ENCODE peak calls at places on chromosomes 16 and 17, in nine cellular contexts. J is neural progenitor cell; T is heart right ventricle; K is CD8-positive, alpha-beta T cell; Z is mesendoderm; H is stomach; A is aorta; V is kidney; E is astrocyte. I is an unnamed sample.

GRCh38 chr17:50056217-50056960 is 479 bp downstream of the ITGA3 start:
- DNase-seq in A (peak; percentile 88), J (peak; percentile 93), V (peak; percentile 88), T (no peak), H (peak; percentile 76), Z (peak; percentile 93), K (peak; percentile 19), E (peak; percentile 60), I (peak; percentile 70)

GRCh38 chr17:72357764-72358365 is 237.0 kb downstream of the SOX9 start:
- DNase-seq in Z (no peak), T (no peak), J (no peak), A (no peak), K (no peak), V (no peak), E (peak; percentile 45), H (no peak), I (no peak)

GRCh38 chr16:592518-593306 is 2.8 kb downstream of the RAB40C start:
- DNase-seq in Z (no peak), V (peak; percentile 85), H (peak; percentile 73), K (no peak), J (no peak), A (peak; percentile 75), E (no peak), T (no peak), I (no peak)

GRCh38 chr17:8463089-8463488 is 27.4 kb downstream of the NDEL1 start:
- DNase-seq in V (no peak), K (no peak), Z (no peak), H (no peak), T (no peak), E (no peak), A (no peak), J (no peak), I (no peak)

GRCh38 chr17:28725660-28726395 is at the start of gene TLCD1:
- DNase-seq in V (peak; percentile 95), J (peak; percentile 93), E (peak; percentile 57), K (no peak), Z (peak; percentile 93), A (peak; percentile 91), H (peak; percentile 73), T (peak; percentile 39), I (peak; percentile 89)

GRCh38 chr17:336110-337021 is 16.2 kb downstream of the RPH3AL start:
- DNase-seq in K (peak; percentile 27), E (no peak), H (peak; percentile 78), T (peak; percentile 62), A (peak; percentile 86), J (peak; percentile 56), V (peak; percentile 93), Z (peak; percentile 68), I (peak; percentile 35)

GRCh38 chr17:29051731-29052130 is 8.8 kb downstream of the PIPOX start:
- DNase-seq in A (no peak), E (no peak), T (no peak), K (no peak), V (no peak), Z (no peak), H (no peak), J (no peak), I (no peak)

GRCh38 chr17:55722742-55723487 is at the start of gene TMEM100:
- DNase-seq in V (no peak), Z (peak; percentile 77), H (no peak), A (no peak), K (no peak), E (peak; percentile 84), T (peak; percentile 69), J (no peak), I (peak; percentile 89)

GRCh38 chr16:4347765-4348509 is 3.2 kb downstream of the PAM16 start:
- DNase-seq in H (peak; percentile 51), K (no peak), E (no peak), T (no peak), V (no peak), Z (no peak), A (no peak), J (no peak), I (no peak)

GRCh38 chr16:4350787-4351659 is at the start of gene PAM16:
- DNase-seq in A (peak; percentile 100), E (peak; percentile 75), H (peak; percentile 98), J (peak; percentile 99), T (peak; percentile 97), Z (peak; percentile 97), V (peak; percentile 99), K (peak; percentile 93), I (peak; percentile 96)

GRCh38 chr16:4350365-4350786 is 745 bp downstream of the PAM16 start:
- DNase-seq in Z (no peak), E (no peak), A (no peak), H (no peak), V (no peak), J (no peak), T (no peak), K (no peak), I (no peak)

GRCh38 chr16:4347010-4347409 is 4.1 kb downstream of the PAM16 start:
- DNase-seq in V (no peak), H (no peak), E (no peak), K (no peak), A (no peak), Z (no peak), T (no peak), J (no peak), I (peak; percentile 80)

DNA sequence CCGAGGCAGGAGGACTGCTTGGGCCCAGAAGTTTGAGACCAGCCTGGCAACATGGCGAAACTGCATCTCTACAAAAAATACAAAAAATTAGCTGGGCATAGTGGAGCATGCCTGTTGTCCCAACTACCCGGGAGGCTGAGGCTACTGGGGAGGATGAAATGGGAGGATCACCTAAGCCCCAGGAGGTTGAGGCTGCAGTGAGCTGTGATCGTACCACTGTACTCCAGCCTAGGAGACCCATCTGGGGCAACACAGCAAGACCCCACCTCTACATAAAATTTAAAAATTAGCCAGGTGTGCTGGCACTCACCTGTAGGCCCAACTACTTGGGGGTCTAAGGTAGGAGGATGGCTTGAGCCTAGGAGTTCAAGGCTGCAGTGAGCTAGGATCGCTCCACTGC is 1.8 kb downstream of the PAM16 start:
- DNase-seq in J (no peak), K (no peak), Z (no peak), H (no peak), E (no peak), T (no peak), A (no peak), V (no peak), I (no peak)
- H3K4me1 ChIP-seq in J (peaks cover 4% of the 10 kb centered on the region), K (peaks cover 16% of the 10 kb centered on the region), Z (no peaks in the 10 kb centered on the region), H (peaks cover 60% of the 10 kb centered on the region), E (peaks cover 8% of the 10 kb centered on the region), T (peaks cover 24% of the 10 kb centered on the region), A (no peaks in the 10 kb centered on the region), V (peaks cover 4% of the 10 kb centered on the region), I (peaks cover 14% of the 10 kb centered on the region)

DNA sequence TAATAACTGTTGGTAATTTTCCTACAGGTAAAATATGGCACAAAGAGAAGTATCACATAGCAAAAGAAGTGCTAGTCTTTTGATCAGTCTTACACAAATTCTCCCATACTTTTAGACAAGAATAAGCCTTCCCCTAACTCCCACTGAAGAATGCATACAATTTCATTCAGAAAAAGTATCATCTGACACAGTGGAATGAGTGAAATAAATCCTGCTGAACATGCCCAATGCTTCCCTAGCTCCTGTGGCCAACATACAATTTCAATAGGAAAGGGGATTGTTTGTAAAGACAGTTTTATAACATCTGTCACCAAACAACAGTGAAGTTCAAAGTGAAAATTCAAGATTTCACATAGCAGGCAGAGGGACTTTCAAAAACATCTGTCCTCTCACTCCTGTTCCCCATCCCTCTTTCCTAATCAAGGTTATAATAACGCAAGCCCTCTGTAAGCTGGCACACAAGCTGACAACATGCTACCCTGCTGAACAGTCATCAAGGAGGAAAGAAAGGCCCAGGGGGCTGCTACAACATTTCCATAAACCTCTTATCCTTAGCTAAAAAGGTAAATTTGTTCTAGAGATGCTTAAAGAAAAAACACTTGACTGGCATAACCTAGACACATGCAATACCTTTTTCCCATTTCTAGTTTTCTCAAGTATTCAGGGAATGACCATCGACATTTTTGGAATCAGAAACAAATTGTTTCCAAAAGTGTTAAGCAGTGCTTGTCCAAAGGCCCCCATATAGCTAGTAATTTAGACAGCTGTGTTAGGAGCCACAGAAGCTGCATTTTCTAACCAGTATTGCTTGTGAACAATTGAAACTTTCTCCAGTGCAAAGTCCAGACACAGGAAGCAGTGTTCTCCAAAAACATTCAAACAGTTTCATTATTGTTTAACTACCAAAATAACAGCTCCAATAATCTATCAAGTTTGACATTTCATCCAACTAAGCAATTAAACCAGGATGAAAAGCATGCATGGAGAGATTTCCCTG is 11.5 kb upstream of the RFFL start:
- DNase-seq in A (no peak), Z (no peak), H (no peak), V (no peak), T (no peak), J (no peak), K (no peak), E (no peak), I (no peak)
- H3K4me1 ChIP-seq in A (no peaks in the 10 kb centered on the region), Z (no peaks in the 10 kb centered on the region), H (peaks cover 5% of the 10 kb centered on the region), V (peaks cover 9% of the 10 kb centered on the region), T (no peaks in the 10 kb centered on the region), J (no peaks in the 10 kb centered on the region), K (peaks cover 47% of the 10 kb centered on the region), E (peaks cover 11% of the 10 kb centered on the region), I (peaks cover 6% of the 10 kb centered on the region)

GRCh38 chr17:74072340-74072739 is 131.1 kb upstream of the RPL38 start:
- DNase-seq in E (no peak), Z (no peak), H (no peak), A (no peak), K (no peak), T (no peak), J (no peak), V (no peak), I (no peak)

GRCh38 chr17:74071280-74071679 is 132.2 kb upstream of the RPL38 start:
- DNase-seq in J (no peak), A (no peak), K (no peak), E (no peak), Z (no peak), V (no peak), H (no peak), T (no peak), I (no peak)

DNA sequence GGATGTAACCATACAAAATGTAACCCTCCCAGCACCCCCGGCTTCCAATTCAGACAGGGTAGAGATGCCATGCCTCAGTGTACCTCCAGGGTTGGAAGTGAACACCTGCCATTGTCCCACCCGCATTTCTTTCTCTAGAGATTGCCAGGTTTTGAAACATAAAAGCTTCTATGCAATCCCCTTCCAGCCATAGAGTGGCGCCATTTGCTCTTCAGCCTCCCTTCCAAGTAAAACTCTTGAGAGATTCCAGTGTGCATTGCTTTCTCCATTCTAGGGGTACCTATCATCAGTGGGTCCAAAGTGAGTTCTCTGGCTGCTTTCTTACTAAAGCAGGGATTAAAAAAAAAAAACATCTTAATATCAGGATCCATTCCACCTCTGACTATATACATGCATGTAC is 133.1 kb upstream of the RPL38 start:
- DNase-seq in T (no peak), A (no peak), V (no peak), Z (no peak), J (no peak), K (no peak), H (no peak), E (no peak), I (no peak)
- H3K4me1 ChIP-seq in T (no peaks in the 10 kb centered on the region), A (no peaks in the 10 kb centered on the region), V (no peaks in the 10 kb centered on the region), Z (no peaks in the 10 kb centered on the region), J (no peaks in the 10 kb centered on the region), K (no peaks in the 10 kb centered on the region), H (no peaks in the 10 kb centered on the region), E (no peaks in the 10 kb centered on the region), I (no peaks in the 10 kb centered on the region)

DNA sequence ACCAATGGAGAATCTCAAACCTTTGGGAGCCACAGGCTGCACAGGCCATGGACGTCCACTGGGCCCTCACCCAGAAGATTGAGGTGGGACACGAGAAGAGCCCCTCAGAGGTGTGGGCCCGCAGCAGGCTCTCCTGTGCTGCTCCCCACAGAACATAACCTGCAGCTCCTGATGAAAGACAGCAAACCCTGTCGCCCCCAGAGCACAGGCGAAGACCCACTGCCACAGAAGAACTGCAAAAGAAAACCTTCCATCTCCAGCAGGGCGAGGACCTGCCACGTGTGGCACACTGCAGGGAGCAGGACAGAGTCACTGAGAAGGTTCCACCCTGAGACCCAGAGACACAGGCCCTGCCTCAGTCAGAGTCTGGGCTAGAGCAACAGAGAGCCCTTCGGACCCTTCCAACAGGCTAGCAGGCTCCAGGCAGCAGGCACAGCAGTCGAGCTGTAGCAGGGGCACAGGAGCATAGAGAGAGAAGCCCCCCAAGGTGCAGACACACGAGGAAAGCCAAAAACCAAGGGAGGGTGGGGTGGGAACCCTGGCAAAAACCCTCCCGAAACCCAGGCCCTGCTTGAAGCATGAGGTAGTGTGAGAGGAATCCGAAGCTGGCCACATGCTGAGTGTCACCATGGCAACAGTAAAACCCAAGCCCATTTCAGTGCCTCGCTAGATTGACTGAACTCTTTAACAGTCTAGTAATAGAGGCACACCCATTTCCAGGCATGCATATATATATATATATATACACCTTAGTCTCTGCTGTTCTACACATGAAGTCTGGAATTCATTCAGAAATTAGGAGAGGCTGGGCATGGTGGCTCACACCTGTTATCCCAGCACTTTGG is 60.0 kb upstream of the CHMP6 start:
- DNase-seq in H (no peak), J (peak; percentile 85), A (peak; percentile 59), T (no peak), E (peak; percentile 83), K (no peak), V (peak; percentile 34), Z (peak; percentile 96), I (peak; percentile 9)
- H3K4me1 ChIP-seq in H (no peaks in the 10 kb centered on the region), J (peaks cover 34% of the 10 kb centered on the region), A (no peaks in the 10 kb centered on the region), T (no peaks in the 10 kb centered on the region), E (peaks cover 19% of the 10 kb centered on the region), K (no peaks in the 10 kb centered on the region), V (peaks cover 2% of the 10 kb centered on the region), Z (no peaks in the 10 kb centered on the region), I (peaks cover 10% of the 10 kb centered on the region)